ENCODE peak calls at places on chromosomes 2 and 18, in nine cellular contexts. One of them, this sample, is unnamed.

GRCh38 chr2:199977984-199978415 is 22.6 kb downstream of the MAIP1 start:
- DNase-seq in activated naive CD8-positive, alpha-beta T cell treated with anti-CD3 and anti-CD28 coated beads, Interleukin-2, amount 50 U/mL, for 24 hours: peak
- DNase-seq in WTC11: no peak
- DNase-seq in adipocyte: peak
- DNase-seq in ACHN: peak
- DNase-seq in Calu3: peak
- DNase-seq in AG10803: peak
- DNase-seq in neuronal stem cell: no peak
- DNase-seq in AG08395: no peak
- DNase-seq in this sample: no peak

GRCh38 chr18:38025433-38026038 is 459.9 kb upstream of the CELF4 start:
- DNase-seq in activated naive CD8-positive, alpha-beta T cell treated with anti-CD3 and anti-CD28 coated beads, Interleukin-2, amount 50 U/mL, for 24 hours: no peak
- DNase-seq in WTC11: no peak
- DNase-seq in adipocyte: no peak
- DNase-seq in ACHN: peak
- DNase-seq in Calu3: no peak
- DNase-seq in AG10803: peak
- DNase-seq in neuronal stem cell: no peak
- DNase-seq in AG08395: peak
- DNase-seq in this sample: no peak

GRCh38 chr2:183059561-183059960 is 19.0 kb upstream of the DUSP19 start:
- DNase-seq in activated naive CD8-positive, alpha-beta T cell treated with anti-CD3 and anti-CD28 coated beads, Interleukin-2, amount 50 U/mL, for 24 hours: no peak
- DNase-seq in WTC11: no peak
- DNase-seq in adipocyte: peak
- DNase-seq in ACHN: peak
- DNase-seq in Calu3: no peak
- DNase-seq in AG10803: peak
- DNase-seq in neuronal stem cell: no peak
- DNase-seq in AG08395: peak
- DNase-seq in this sample: no peak

GRCh38 chr2:143730155-143730949 is 601.1 kb downstream of the ARHGAP15 start:
- DNase-seq in activated naive CD8-positive, alpha-beta T cell treated with anti-CD3 and anti-CD28 coated beads, Interleukin-2, amount 50 U/mL, for 24 hours: peak
- DNase-seq in WTC11: no peak
- DNase-seq in adipocyte: peak
- DNase-seq in ACHN: no peak
- DNase-seq in Calu3: no peak
- DNase-seq in AG10803: peak
- DNase-seq in neuronal stem cell: no peak
- DNase-seq in AG08395: peak
- DNase-seq in this sample: no peak

GRCh38 chr2:99106905-99107304 is 34.6 kb upstream of the C2orf15 start:
- DNase-seq in activated naive CD8-positive, alpha-beta T cell treated with anti-CD3 and anti-CD28 coated beads, Interleukin-2, amount 50 U/mL, for 24 hours: no peak
- DNase-seq in WTC11: no peak
- DNase-seq in adipocyte: no peak
- DNase-seq in ACHN: no peak
- DNase-seq in Calu3: no peak
- DNase-seq in AG10803: no peak
- DNase-seq in neuronal stem cell: no peak
- DNase-seq in AG08395: no peak
- DNase-seq in this sample: no peak

GRCh38 chr2:169182573-169182972 is 113.2 kb downstream of the DHRS9 start:
- DNase-seq in activated naive CD8-positive, alpha-beta T cell treated with anti-CD3 and anti-CD28 coated beads, Interleukin-2, amount 50 U/mL, for 24 hours: no peak
- DNase-seq in WTC11: no peak
- DNase-seq in adipocyte: no peak
- DNase-seq in ACHN: no peak
- DNase-seq in Calu3: no peak
- DNase-seq in AG10803: no peak
- DNase-seq in neuronal stem cell: no peak
- DNase-seq in AG08395: no peak
- DNase-seq in this sample: no peak

GRCh38 chr2:206063635-206064034 is 22.3 kb downstream of the INO80D start:
- DNase-seq in activated naive CD8-positive, alpha-beta T cell treated with anti-CD3 and anti-CD28 coated beads, Interleukin-2, amount 50 U/mL, for 24 hours: no peak
- DNase-seq in WTC11: no peak
- DNase-seq in adipocyte: no peak
- DNase-seq in ACHN: no peak
- DNase-seq in Calu3: no peak
- DNase-seq in AG10803: no peak
- DNase-seq in neuronal stem cell: no peak
- DNase-seq in AG08395: no peak
- DNase-seq in this sample: no peak

GRCh38 chr2:30421026-30421425 is 26.0 kb upstream of the LCLAT1 start:
- DNase-seq in activated naive CD8-positive, alpha-beta T cell treated with anti-CD3 and anti-CD28 coated beads, Interleukin-2, amount 50 U/mL, for 24 hours: no peak
- DNase-seq in WTC11: no peak
- DNase-seq in adipocyte: peak
- DNase-seq in ACHN: no peak
- DNase-seq in Calu3: no peak
- DNase-seq in AG10803: no peak
- DNase-seq in neuronal stem cell: no peak
- DNase-seq in AG08395: no peak
- DNase-seq in this sample: no peak

GRCh38 chr2:88735133-88735532 is 43.7 kb downstream of the RPIA start:
- DNase-seq in activated naive CD8-positive, alpha-beta T cell treated with anti-CD3 and anti-CD28 coated beads, Interleukin-2, amount 50 U/mL, for 24 hours: no peak
- DNase-seq in WTC11: no peak
- DNase-seq in adipocyte: no peak
- DNase-seq in ACHN: no peak
- DNase-seq in Calu3: no peak
- DNase-seq in AG10803: peak
- DNase-seq in neuronal stem cell: no peak
- DNase-seq in AG08395: no peak
- DNase-seq in this sample: no peak

GRCh38 chr2:111638274-111638877 is 245.6 kb downstream of the ANAPC1 start:
- DNase-seq in activated naive CD8-positive, alpha-beta T cell treated with anti-CD3 and anti-CD28 coated beads, Interleukin-2, amount 50 U/mL, for 24 hours: no peak
- DNase-seq in WTC11: no peak
- DNase-seq in adipocyte: peak
- DNase-seq in ACHN: no peak
- DNase-seq in Calu3: no peak
- DNase-seq in AG10803: no peak
- DNase-seq in neuronal stem cell: no peak
- DNase-seq in AG08395: no peak
- DNase-seq in this sample: no peak

GRCh38 chr2:236309669-236310029 is 45.4 kb upstream of the ASB18 start:
- DNase-seq in activated naive CD8-positive, alpha-beta T cell treated with anti-CD3 and anti-CD28 coated beads, Interleukin-2, amount 50 U/mL, for 24 hours: peak
- DNase-seq in WTC11: peak
- DNase-seq in adipocyte: peak
- DNase-seq in ACHN: peak
- DNase-seq in Calu3: peak
- DNase-seq in AG10803: no peak
- DNase-seq in neuronal stem cell: peak
- DNase-seq in AG08395: peak
- DNase-seq in this sample: no peak

GRCh38 chr2:21667638-21668037 is 543.9 kb downstream of the TDRD15 start:
- DNase-seq in activated naive CD8-positive, alpha-beta T cell treated with anti-CD3 and anti-CD28 coated beads, Interleukin-2, amount 50 U/mL, for 24 hours: no peak
- DNase-seq in WTC11: no peak
- DNase-seq in adipocyte: no peak
- DNase-seq in ACHN: no peak
- DNase-seq in Calu3: no peak
- DNase-seq in AG10803: no peak
- DNase-seq in neuronal stem cell: no peak
- DNase-seq in AG08395: no peak
- DNase-seq in this sample: no peak

This sample was measured in naive thymus-derived CD4-positive, alpha-beta T cell.